ENCODE peak calls at places on chromosomes 6 and 20, in seven cellular contexts. A, X, Z, H, T, Y and C are unnamed samples.
A peak's percentile ranks its signal among the peaks of the same experiment; 100 is the strongest.

GRCh38 chr20:16759161-16759523 is 11.0 kb downstream of the OTOR start:
- DNase-seq in A (no peak), X (no peak), Z (no peak), H (no peak), T (no peak), Y (peak; percentile 10), C (no peak)

GRCh38 chr6:168039849-168040248 is 39.2 kb downstream of the FRMD1 start:
- DNase-seq in A (no peak), X (no peak), Z (no peak), H (no peak), T (no peak), Y (no peak), C (no peak)

GRCh38 chr20:2305479-2305878 is 9.7 kb downstream of the TGM3 start:
- DNase-seq in A (no peak), X (no peak), Z (no peak), H (no peak), T (no peak), Y (no peak), C (no peak)

GRCh38 chr6:151675746-151676459 is 131.6 kb upstream of the ESR1 start:
- DNase-seq in A (peak; percentile 6), X (peak; percentile 78), Z (peak; percentile 4), H (peak; percentile 46), T (peak; percentile 51), Y (peak; percentile 21), C (no peak)

GRCh38 chr6:162493917-162494316 is 233.6 kb downstream of the PRKN start:
- DNase-seq in A (no peak), X (peak; percentile 23), Z (no peak), H (no peak), T (no peak), Y (no peak), C (no peak)

GRCh38 chr20:38337561-38338140 is 8.6 kb upstream of the LBP start:
- DNase-seq in A (no peak), X (peak; percentile 90), Z (no peak), H (no peak), T (peak; percentile 11), Y (peak; percentile 44), C (peak; percentile 44)

GRCh38 chr6:162090734-162091133 is 636.8 kb downstream of the PRKN start:
- DNase-seq in A (no peak), X (no peak), Z (no peak), H (no peak), T (no peak), Y (peak; percentile 21), C (no peak)

GRCh38 chr6:5214570-5215052 is 46.1 kb downstream of the LYRM4 start:
- DNase-seq in A (no peak), X (peak; percentile 69), Z (peak; percentile 78), H (no peak), T (peak; percentile 32), Y (no peak), C (peak; percentile 10)

GRCh38 chr20:23515250-23515939 is 24.5 kb downstream of the CST8 start:
- DNase-seq in A (no peak), X (peak; percentile 12), Z (peak; percentile 34), H (no peak), T (no peak), Y (peak; percentile 26), C (no peak)

GRCh38 chr20:2741881-2742280 is 49.3 kb downstream of the EBF4 start:
- DNase-seq in A (no peak), X (no peak), Z (no peak), H (peak; percentile 34), T (no peak), Y (no peak), C (no peak)

GRCh38 chr6:41155132-41155805 is 1.1 kb upstream of the TREML1 start:
- DNase-seq in A (no peak), X (no peak), Z (peak; percentile 8), H (no peak), T (no peak), Y (no peak), C (no peak)

GRCh38 chr6:122692175-122692598 is 82.0 kb downstream of the PKIB start:
- DNase-seq in A (no peak), X (no peak), Z (peak; percentile 75), H (no peak), T (no peak), Y (no peak), C (no peak)

GRCh38 chr6:44096615-44097014 is 30.6 kb downstream of the MRPL14 start:
- DNase-seq in A (peak; percentile 59), X (peak; percentile 60), Z (peak; percentile 72), H (peak; percentile 69), T (peak; percentile 73), Y (peak; percentile 68), C (peak; percentile 20)

GRCh38 chr6:111805511-111806181 is 67.6 kb downstream of the FYN start:
- DNase-seq in A (no peak), X (no peak), Z (peak; percentile 85), H (no peak), T (peak; percentile 45), Y (peak; percentile 87), C (no peak)

GRCh38 chr20:10309326-10309725 is 90.7 kb downstream of the SNAP25 start:
- DNase-seq in A (no peak), X (no peak), Z (peak; percentile 95), H (no peak), T (no peak), Y (peak; percentile 99), C (no peak)

GRCh38 chr6:139588076-139588639 is 213.7 kb upstream of the CITED2 start:
- DNase-seq in A (no peak), X (peak; percentile 95), Z (peak; percentile 65), H (no peak), T (no peak), Y (peak; percentile 81), C (peak; percentile 6)

GRCh38 chr6:143187173-143187908 is 126.7 kb downstream of the AIG1 start:
- DNase-seq in A (no peak), X (no peak), Z (peak; percentile 74), H (no peak), T (no peak), Y (peak; percentile 34), C (no peak)

GRCh38 chr6:129667621-129668020 is 42.4 kb downstream of the ARHGAP18 start:
- DNase-seq in A (no peak), X (no peak), Z (peak; percentile 50), H (no peak), T (no peak), Y (peak; percentile 82), C (no peak)

GRCh38 chr20:16691381-16691780 is 38.4 kb upstream of the SNRPB2 start:
- DNase-seq in A (no peak), X (no peak), Z (no peak), H (no peak), T (no peak), Y (peak; percentile 11), C (no peak)